ENCODE peak calls at places on chromosomes 2 and 18, in seven cellular contexts. Q is GM12878, J is HepG2, C is K562, P is H1, A is GM12892, T is GM12891. F is an unnamed sample.

GRCh38 chr2:163640542-163641195 is 95.1 kb downstream of the FIGN start:
- DNase-seq in A (no peak), P (no peak), T (no peak), Q (no peak), C (no peak), J (no peak), F (no peak)

GRCh38 chr2:74593826-74594467 is 39.4 kb downstream of the DOK1 start:
- DNase-seq in J (peak), T (no peak), A (no peak), Q (no peak), C (no peak), P (no peak), F (no peak)

GRCh38 chr2:85213893-85214512 is 80.8 kb downstream of the TCF7L1 start:
- DNase-seq in J (no peak), C (no peak), P (no peak), A (no peak), Q (no peak), T (no peak), F (no peak)

GRCh38 chr2:26782876-26783704 is 2.8 kb upstream of the CENPA start:
- DNase-seq in J (peak), Q (no peak), C (no peak), T (no peak), A (no peak), P (no peak), F (no peak)

GRCh38 chr18:1014496-1014895 is 109.8 kb downstream of the ADCYAP1 start:
- DNase-seq in C (no peak), J (no peak), P (no peak), Q (no peak), A (no peak), T (no peak), F (no peak)

GRCh38 chr2:68936462-68936861 is 16.2 kb downstream of the GKN2 start:
- DNase-seq in P (no peak), T (no peak), J (no peak), A (no peak), Q (no peak), C (no peak), F (no peak)

GRCh38 chr2:205934443-205934842 is 151.5 kb downstream of the INO80D start:
- DNase-seq in Q (no peak), C (no peak), A (no peak), T (no peak), P (no peak), J (peak), F (no peak)

GRCh38 chr2:197152451-197153228 is 157.9 kb downstream of the ANKRD44 start:
- DNase-seq in C (no peak), T (no peak), J (no peak), Q (peak), A (no peak), P (no peak), F (no peak)

DNA sequence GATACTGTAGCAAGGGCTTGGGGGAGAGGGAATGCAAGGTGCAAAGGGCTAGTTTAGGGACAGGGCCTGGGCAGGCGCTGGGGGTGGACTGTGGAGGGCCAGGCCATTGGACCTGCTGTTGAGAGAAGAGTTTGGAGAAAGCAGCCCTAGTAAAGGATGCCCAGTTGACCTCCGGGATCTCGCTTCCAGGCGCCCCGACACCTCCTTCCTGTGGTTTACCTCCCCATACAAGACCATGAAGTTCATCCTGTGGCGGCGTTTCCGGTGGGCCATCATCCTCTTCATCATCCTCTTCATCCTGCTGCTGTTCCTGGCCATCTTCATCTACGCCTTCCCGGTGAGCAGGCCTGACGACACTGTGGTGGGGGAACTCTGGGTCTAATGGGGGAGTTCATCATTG is 229.0 kb downstream of the DYSF start:
- DNase-seq in C (no peak), A (no peak), Q (no peak), J (no peak), T (no peak), P (no peak), F (no peak)
- TF ChIP-seq TAF1 in C (no peak), A (no peak), Q (no peak), J (no peak), T (no peak), P (no peak), F (no peak)

GRCh38 chr2:117832905-117833613 is 18.6 kb downstream of the DDX18 start:
- DNase-seq in A (no peak), J (no peak), T (no peak), Q (no peak), C (no peak), P (no peak), F (no peak)
- TF ChIP-seq TAF1 in A (no peak), J (no peak), T (no peak), Q (no peak), C (no peak), P (no peak), F (no peak)

GRCh38 chr18:24461996-24462395 is 1.6 kb downstream of the HRH4 start:
- DNase-seq in C (no peak), A (no peak), P (no peak), J (no peak), T (no peak), Q (no peak), F (no peak)

GRCh38 chr18:24460388-24460787 is at the start of gene HRH4:
- DNase-seq in A (no peak), Q (no peak), J (no peak), T (no peak), C (no peak), P (no peak), F (no peak)

GRCh38 chr18:24465491-24465890 is 5.1 kb downstream of the HRH4 start:
- DNase-seq in Q (no peak), P (no peak), T (no peak), A (no peak), C (no peak), J (no peak), F (no peak)

GRCh38 chr18:24466766-24467165 is 6.3 kb downstream of the HRH4 start:
- DNase-seq in C (no peak), A (no peak), J (no peak), T (no peak), P (no peak), Q (no peak), F (no peak)

GRCh38 chr18:24463233-24463775 is 2.9 kb downstream of the HRH4 start:
- DNase-seq in T (no peak), P (no peak), A (no peak), C (no peak), J (no peak), Q (no peak), F (no peak)
- TF ChIP-seq TAF1 in T (no peak), P (no peak), A (no peak), C (no peak), J (no peak), Q (no peak), F (no peak)

GRCh38 chr2:42947809-42948595 is 155.6 kb upstream of the HAAO start:
- DNase-seq in C (no peak), P (no peak), Q (no peak), A (no peak), T (no peak), J (no peak), F (no peak)
- TF ChIP-seq TAF1 in C (no peak), P (no peak), Q (no peak), A (no peak), T (no peak), J (no peak), F (no peak)

DNA sequence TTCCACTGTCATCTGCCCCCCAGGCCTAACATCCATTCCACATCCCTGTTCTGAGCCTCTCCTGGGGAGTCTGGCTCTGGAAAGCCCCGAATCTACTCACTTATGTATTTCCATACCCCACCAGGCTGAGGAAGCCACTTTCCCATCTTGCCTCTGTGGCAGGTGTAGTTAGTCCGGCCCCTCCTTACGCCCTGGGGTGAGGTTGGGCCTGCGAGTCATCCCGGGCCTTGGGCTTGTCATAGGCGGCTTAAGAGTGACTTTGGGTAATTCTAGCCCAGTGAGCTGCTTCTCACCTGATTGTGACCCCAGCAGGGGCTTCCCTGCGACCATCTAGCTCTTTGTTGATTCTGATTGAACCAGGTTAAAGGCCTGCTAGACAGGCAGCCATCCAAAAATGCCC is 21.1 kb downstream of the PCARE start:
- DNase-seq in P (no peak), C (no peak), Q (no peak), J (no peak), A (no peak), T (no peak), F (peak)
- TF ChIP-seq TAF1 in P (no peak), C (no peak), Q (no peak), J (no peak), A (no peak), T (no peak), F (no peak)